ENCODE peak calls at places on chromosomes 4 and X, in six cellular contexts. D, I, X, H, J and O are unnamed samples.
A peak's percentile ranks its signal among the peaks of the same experiment; 100 is the strongest.

GRCh38 chrX:19613645-19614323 is 98.5 kb upstream of the MAP3K15 start:
- DNase-seq in D (no peak), I (no peak), X (no peak), H (no peak), J (no peak), O (no peak)

GRCh38 chr4:101701551-101701950 is 89.0 kb upstream of the BANK1 start:
- DNase-seq in D (no peak), I (no peak), X (no peak), H (no peak), J (no peak), O (no peak)

GRCh38 chrX:111519215-111519614 is 7.8 kb downstream of the SERTM2 start:
- DNase-seq in D (peak; percentile 1), I (no peak), X (no peak), H (no peak), J (peak; percentile 22), O (no peak)

GRCh38 chr4:1510931-1511330 is 104.7 kb upstream of the NKX1-1 start:
- DNase-seq in D (no peak), I (no peak), X (no peak), H (no peak), J (no peak), O (no peak)

GRCh38 chr4:153260152-153260551 is 55.9 kb downstream of the TRIM2 start:
- DNase-seq in D (no peak), I (no peak), X (no peak), H (no peak), J (no peak), O (no peak)

GRCh38 chrX:17828156-17828555 is 32.9 kb downstream of the RAI2 start:
- DNase-seq in D (no peak), I (no peak), X (no peak), H (no peak), J (no peak), O (no peak)

GRCh38 chrX:24264383-24264782 is 49.5 kb downstream of the SUPT20HL2 start:
- DNase-seq in D (no peak), I (no peak), X (no peak), H (no peak), J (no peak), O (no peak)

GRCh38 chr4:33421887-33422286 is 2701.7 kb downstream of the PCDH7 start:
- DNase-seq in D (no peak), I (no peak), X (no peak), H (no peak), J (no peak), O (no peak)

GRCh38 chr4:104490770-104491395 is 3.8 kb downstream of the CXXC4 start:
- DNase-seq in D (peak; percentile 94), I (peak; percentile 53), X (peak; percentile 48), H (peak; percentile 37), J (peak; percentile 81), O (peak; percentile 76)

GRCh38 chr4:15868065-15868464 is 70.5 kb downstream of the FGFBP1 start:
- DNase-seq in D (no peak), I (no peak), X (peak; percentile 11), H (no peak), J (no peak), O (no peak)

GRCh38 chr4:58732973-58733372 is 1622.8 kb upstream of the IGFBP7 start:
- DNase-seq in D (no peak), I (no peak), X (no peak), H (no peak), J (peak; percentile 16), O (peak; percentile 22)

GRCh38 chrX:130296743-130297142 is 28.0 kb upstream of the ZNF280C start:
- DNase-seq in D (no peak), I (no peak), X (peak; percentile 7), H (no peak), J (no peak), O (no peak)

GRCh38 chrX:37783284-37783683 is 3.4 kb downstream of the CYBB start:
- DNase-seq in D (no peak), I (no peak), X (no peak), H (no peak), J (no peak), O (no peak)

GRCh38 chrX:63421411-63421810 is 70.3 kb upstream of the SPIN4 start:
- DNase-seq in D (no peak), I (no peak), X (no peak), H (no peak), J (no peak), O (no peak)

GRCh38 chr4:147809171-147809570 is 77.3 kb downstream of the ARHGAP10 start:
- DNase-seq in D (no peak), I (no peak), X (no peak), H (no peak), J (no peak), O (no peak)

GRCh38 chrX:81377329-81377728 is 175.4 kb downstream of the SH3BGRL start:
- DNase-seq in D (no peak), I (no peak), X (peak; percentile 33), H (no peak), J (peak; percentile 1), O (no peak)

GRCh38 chr4:89117115-89117514 is 5.8 kb downstream of the TIGD2 start:
- DNase-seq in D (no peak), I (no peak), X (no peak), H (no peak), J (no peak), O (no peak)

GRCh38 chr4:26420438-26420837 is 69.8 kb downstream of the CCKAR start:
- DNase-seq in D (no peak), I (no peak), X (peak; percentile 57), H (no peak), J (no peak), O (no peak)

GRCh38 chr4:56764775-56765174 is 56.7 kb downstream of the SPINK2 start:
- DNase-seq in D (no peak), I (no peak), X (peak; percentile 50), H (no peak), J (peak; percentile 37), O (no peak)

GRCh38 chrX:19555683-19556082 is 40.4 kb upstream of the MAP3K15 start:
- DNase-seq in D (no peak), I (no peak), X (no peak), H (no peak), J (no peak), O (no peak)